ENCODE peak calls at places on chromosomes 12 and 14, in six cellular contexts. One of them, this sample, is unnamed. For H3K4me1, the result is how much of the 10 kb centered on the place peaks cover.

GRCh38 chr14:106277503-106277902 is 751.1 kb downstream of the TMEM121 start:
- DNase-seq in transverse colon: peak
- DNase-seq in heart left ventricle: no peak
- DNase-seq in tibial nerve: no peak
- DNase-seq in body of pancreas: peak
- DNase-seq in ovary: no peak
- DNase-seq in this sample: no peak

GRCh38 chr12:97276198-97276580 is 186.4 kb upstream of the RMST start:
- DNase-seq in heart left ventricle: no peak
- DNase-seq in tibial nerve: no peak
- DNase-seq in body of pancreas: no peak
- DNase-seq in transverse colon: no peak
- DNase-seq in ovary: no peak
- DNase-seq in this sample: no peak

GRCh38 chr12:130300725-130301124 is 37.0 kb upstream of the PIWIL1 start:
- DNase-seq in transverse colon: no peak
- DNase-seq in tibial nerve: no peak
- DNase-seq in ovary: no peak
- DNase-seq in body of pancreas: no peak
- DNase-seq in heart left ventricle: no peak
- DNase-seq in this sample: no peak

GRCh38 chr12:128623748-128624147 is 200.0 kb downstream of the SLC15A4 start:
- DNase-seq in body of pancreas: no peak
- DNase-seq in transverse colon: no peak
- DNase-seq in tibial nerve: no peak
- DNase-seq in ovary: no peak
- DNase-seq in heart left ventricle: no peak
- DNase-seq in this sample: no peak

GRCh38 chr14:100911665-100912316 is 8.3 kb upstream of the RTL1 start:
- DNase-seq in body of pancreas: no peak
- DNase-seq in heart left ventricle: no peak
- DNase-seq in transverse colon: no peak
- DNase-seq in ovary: no peak
- DNase-seq in tibial nerve: no peak
- DNase-seq in this sample: no peak

GRCh38 chr14:32428875-32429274 is 99.8 kb downstream of the AKAP6 start:
- DNase-seq in ovary: no peak
- DNase-seq in transverse colon: no peak
- DNase-seq in body of pancreas: no peak
- DNase-seq in heart left ventricle: no peak
- DNase-seq in tibial nerve: no peak
- DNase-seq in this sample: no peak

GRCh38 chr12:92439397-92439779 is 263.4 kb upstream of the PLEKHG7 start:
- DNase-seq in transverse colon: no peak
- DNase-seq in body of pancreas: no peak
- DNase-seq in heart left ventricle: no peak
- DNase-seq in ovary: no peak
- DNase-seq in tibial nerve: no peak
- DNase-seq in this sample: no peak

GRCh38 chr14:90739318-90740077 is 76.7 kb downstream of the TTC7B start:
- DNase-seq in transverse colon: no peak
- DNase-seq in heart left ventricle: no peak
- DNase-seq in ovary: no peak
- DNase-seq in tibial nerve: no peak
- DNase-seq in body of pancreas: no peak
- DNase-seq in this sample: no peak

GRCh38 chr12:3697311-3697870 is 55.5 kb downstream of the CRACR2A start:
- DNase-seq in tibial nerve: no peak
- DNase-seq in body of pancreas: no peak
- DNase-seq in transverse colon: no peak
- DNase-seq in heart left ventricle: no peak
- DNase-seq in ovary: no peak
- DNase-seq in this sample: no peak

GRCh38 chr14:51022769-51023168 is 72.1 kb downstream of the TRIM9 start:
- DNase-seq in ovary: no peak
- DNase-seq in body of pancreas: no peak
- DNase-seq in tibial nerve: no peak
- DNase-seq in transverse colon: no peak
- DNase-seq in heart left ventricle: no peak
- DNase-seq in this sample: no peak

GRCh38 chr14:70555890-70556289 is 21.1 kb upstream of the ADAM20 start:
- DNase-seq in transverse colon: no peak
- DNase-seq in ovary: no peak
- DNase-seq in body of pancreas: peak
- DNase-seq in heart left ventricle: peak
- DNase-seq in tibial nerve: no peak
- DNase-seq in this sample: no peak

GRCh38 chr12:131693149-131693548 is 17.7 kb upstream of the SFSWAP start:
- DNase-seq in ovary: no peak
- DNase-seq in tibial nerve: no peak
- DNase-seq in body of pancreas: no peak
- DNase-seq in heart left ventricle: no peak
- DNase-seq in transverse colon: no peak
- DNase-seq in this sample: no peak

GRCh38 chr12:100671396-100672074 is 98.1 kb downstream of the GAS2L3 start:
- DNase-seq in transverse colon: no peak
- DNase-seq in tibial nerve: no peak
- DNase-seq in heart left ventricle: no peak
- DNase-seq in body of pancreas: no peak
- DNase-seq in ovary: no peak
- DNase-seq in this sample: no peak

GRCh38 chr12:65894127-65894526 is 69.8 kb downstream of the HMGA2 start:
- DNase-seq in body of pancreas: no peak
- DNase-seq in heart left ventricle: no peak
- DNase-seq in tibial nerve: no peak
- DNase-seq in transverse colon: no peak
- DNase-seq in ovary: no peak
- DNase-seq in this sample: no peak
- H3K4me1 ChIP-seq in body of pancreas: under half
- H3K4me1 ChIP-seq in heart left ventricle: under half
- H3K4me1 ChIP-seq in tibial nerve: under half
- H3K4me1 ChIP-seq in transverse colon: under half
- H3K4me1 ChIP-seq in ovary: under half
- H3K4me1 ChIP-seq in this sample: under half

DNA sequence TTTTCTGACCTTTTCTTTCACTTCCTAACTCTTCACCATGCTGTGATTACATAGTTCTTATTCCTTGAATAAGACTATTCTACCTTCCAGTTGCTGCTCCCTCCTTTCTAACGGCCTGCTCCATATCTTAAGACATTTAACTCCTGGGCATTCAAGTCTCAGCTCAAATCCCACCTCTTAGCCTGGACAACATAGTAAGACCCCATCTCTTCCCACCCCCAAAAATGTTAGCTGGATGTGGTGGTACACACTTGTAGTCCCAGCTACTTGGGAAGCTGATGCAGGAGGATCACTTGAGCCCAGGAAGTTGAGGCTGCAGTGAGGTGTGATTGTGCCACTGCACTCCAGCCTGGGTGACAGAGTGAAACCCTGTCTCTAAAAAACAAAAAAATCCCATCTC is 10.9 kb downstream of the ERG28 start:
- DNase-seq in body of pancreas: no peak
- DNase-seq in ovary: no peak
- DNase-seq in heart left ventricle: no peak
- DNase-seq in tibial nerve: no peak
- DNase-seq in transverse colon: no peak
- DNase-seq in this sample: no peak
- H3K27ac ChIP-seq in body of pancreas: no peak
- H3K27ac ChIP-seq in ovary: no peak
- H3K27ac ChIP-seq in heart left ventricle: no peak
- H3K27ac ChIP-seq in tibial nerve: no peak
- H3K27ac ChIP-seq in transverse colon: no peak
- H3K27ac ChIP-seq in this sample: peak

DNA sequence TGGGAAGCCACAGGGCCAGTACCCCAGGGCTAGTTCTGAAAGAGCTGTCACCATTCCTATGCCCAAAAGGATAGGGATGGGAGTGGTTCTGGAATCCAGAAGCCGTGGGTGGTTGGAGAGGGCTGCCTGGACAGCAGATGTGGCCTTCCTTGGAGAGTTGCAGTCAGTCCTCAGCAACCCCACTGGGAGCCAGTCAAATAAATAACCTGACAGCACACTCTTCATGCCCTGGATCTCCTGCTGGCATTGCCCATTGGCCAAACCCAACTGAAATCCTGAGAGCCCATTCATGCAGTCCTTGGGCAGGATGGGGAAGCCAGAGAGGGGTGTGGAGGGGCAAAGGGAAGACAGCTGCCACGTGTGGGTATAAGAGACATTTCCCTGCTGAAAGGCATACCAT is 128.2 kb downstream of the PTPN11 start:
- DNase-seq in body of pancreas: no peak
- DNase-seq in transverse colon: no peak
- DNase-seq in tibial nerve: no peak
- DNase-seq in ovary: no peak
- DNase-seq in heart left ventricle: no peak
- DNase-seq in this sample: no peak
- TF ChIP-seq POLR2A in body of pancreas: no peak
- TF ChIP-seq POLR2A in transverse colon: no peak
- TF ChIP-seq POLR2A in tibial nerve: no peak
- TF ChIP-seq POLR2A in ovary: no peak
- TF ChIP-seq POLR2A in heart left ventricle: no peak
- TF ChIP-seq POLR2A in this sample: no peak

DNA sequence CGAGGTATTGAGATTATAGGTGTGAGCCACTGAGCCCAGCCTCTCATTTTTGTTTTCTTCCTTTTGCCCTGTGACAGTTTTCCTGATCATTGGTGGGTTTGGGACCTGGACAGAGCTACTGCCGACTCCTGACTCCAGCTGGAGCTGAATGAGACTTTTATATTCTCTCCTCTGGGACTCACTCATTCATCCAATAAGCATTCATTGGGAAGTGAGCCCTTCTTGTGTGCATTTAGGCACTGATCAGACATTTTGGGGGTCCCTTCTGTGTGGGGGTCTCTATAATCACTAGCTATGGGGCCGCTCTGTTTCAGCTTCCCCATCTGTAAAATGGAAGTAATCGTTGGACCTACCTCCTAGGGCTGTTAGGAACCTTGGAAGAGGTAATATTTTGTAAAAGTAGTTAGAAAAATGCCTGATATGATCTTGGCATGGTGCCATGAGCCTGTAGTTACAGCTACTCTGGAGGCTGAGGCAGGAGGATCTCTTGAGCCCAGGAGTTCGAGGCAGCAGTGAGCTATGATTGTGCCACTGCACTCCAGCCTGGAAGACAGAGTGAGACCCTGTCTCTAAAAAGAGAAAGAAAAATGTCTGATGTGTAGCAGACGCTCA is 7.2 kb downstream of the SH2B3 start:
- DNase-seq in transverse colon: no peak
- DNase-seq in tibial nerve: no peak
- DNase-seq in body of pancreas: no peak
- DNase-seq in ovary: no peak
- DNase-seq in heart left ventricle: no peak
- DNase-seq in this sample: no peak
- H3K4me1 ChIP-seq in transverse colon: under half
- H3K4me1 ChIP-seq in tibial nerve: half or more
- H3K4me1 ChIP-seq in body of pancreas: half or more
- H3K4me1 ChIP-seq in ovary: under half
- H3K4me1 ChIP-seq in heart left ventricle: half or more
- H3K4me1 ChIP-seq in this sample: under half

DNA sequence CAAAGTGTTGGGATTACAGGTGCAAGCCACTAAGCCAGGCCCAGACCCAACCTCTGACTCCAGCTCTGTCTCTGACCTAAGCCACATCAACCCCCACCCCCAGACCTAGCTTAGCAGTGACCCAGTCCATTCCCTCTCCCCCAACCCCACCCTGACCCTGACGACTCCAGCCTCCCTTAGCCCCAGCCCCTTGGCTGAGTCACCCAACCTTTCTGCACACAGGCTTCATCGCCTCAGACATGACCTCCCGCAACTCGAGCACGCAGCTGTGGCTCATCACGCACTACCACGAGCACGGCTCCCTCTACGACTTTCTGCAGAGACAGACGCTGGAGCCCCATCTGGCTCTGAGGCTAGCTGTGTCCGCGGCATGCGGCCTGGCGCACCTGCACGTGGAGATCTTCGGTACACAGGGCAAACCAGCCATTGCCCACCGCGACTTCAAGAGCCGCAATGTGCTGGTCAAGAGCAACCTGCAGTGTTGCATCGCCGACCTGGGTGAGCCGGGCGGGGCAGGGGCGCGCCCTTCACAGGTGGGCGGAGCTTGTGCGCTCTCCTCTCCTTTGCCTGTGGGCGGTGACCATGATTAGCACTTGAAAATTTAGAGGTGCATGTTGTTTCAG is 7.8 kb downstream of the ACVRL1 start:
- DNase-seq in tibial nerve: no peak
- DNase-seq in transverse colon: no peak
- DNase-seq in body of pancreas: no peak
- DNase-seq in ovary: no peak
- DNase-seq in heart left ventricle: no peak
- DNase-seq in this sample: no peak
- H3K27ac ChIP-seq in tibial nerve: no peak
- H3K27ac ChIP-seq in transverse colon: no peak
- H3K27ac ChIP-seq in body of pancreas: no peak
- H3K27ac ChIP-seq in ovary: no peak
- H3K27ac ChIP-seq in heart left ventricle: no peak
- H3K27ac ChIP-seq in this sample: no peak

GRCh38 chr12:46371718-46372130 is 849 bp downstream of the SLC38A2 start:
- DNase-seq in heart left ventricle: peak
- DNase-seq in body of pancreas: peak
- DNase-seq in tibial nerve: peak
- DNase-seq in transverse colon: peak
- DNase-seq in ovary: peak
- DNase-seq in this sample: peak
- TF ChIP-seq POLR2A in heart left ventricle: no peak
- TF ChIP-seq POLR2A in body of pancreas: peak
- TF ChIP-seq POLR2A in tibial nerve: no peak
- TF ChIP-seq POLR2A in transverse colon: no peak
- TF ChIP-seq POLR2A in ovary: no peak
- TF ChIP-seq POLR2A in this sample: peak

GRCh38 chr12:11892065-11892391 is 178.7 kb upstream of the BCL2L14 start:
- DNase-seq in body of pancreas: no peak
- DNase-seq in heart left ventricle: no peak
- DNase-seq in ovary: no peak
- DNase-seq in transverse colon: no peak
- DNase-seq in tibial nerve: no peak
- DNase-seq in this sample: no peak

GRCh38 chr12:11895421-11896064 is 175.2 kb upstream of the BCL2L14 start:
- DNase-seq in heart left ventricle: no peak
- DNase-seq in ovary: no peak
- DNase-seq in tibial nerve: no peak
- DNase-seq in transverse colon: no peak
- DNase-seq in body of pancreas: no peak
- DNase-seq in this sample: no peak

GRCh38 chr12:11891350-11892064 is 179.2 kb upstream of the BCL2L14 start:
- DNase-seq in body of pancreas: no peak
- DNase-seq in heart left ventricle: peak
- DNase-seq in ovary: peak
- DNase-seq in transverse colon: no peak
- DNase-seq in tibial nerve: no peak
- DNase-seq in this sample: no peak

GRCh38 chr12:11894890-11895289 is 175.8 kb upstream of the BCL2L14 start:
- DNase-seq in tibial nerve: no peak
- DNase-seq in heart left ventricle: no peak
- DNase-seq in transverse colon: no peak
- DNase-seq in ovary: no peak
- DNase-seq in body of pancreas: no peak
- DNase-seq in this sample: no peak

DNA sequence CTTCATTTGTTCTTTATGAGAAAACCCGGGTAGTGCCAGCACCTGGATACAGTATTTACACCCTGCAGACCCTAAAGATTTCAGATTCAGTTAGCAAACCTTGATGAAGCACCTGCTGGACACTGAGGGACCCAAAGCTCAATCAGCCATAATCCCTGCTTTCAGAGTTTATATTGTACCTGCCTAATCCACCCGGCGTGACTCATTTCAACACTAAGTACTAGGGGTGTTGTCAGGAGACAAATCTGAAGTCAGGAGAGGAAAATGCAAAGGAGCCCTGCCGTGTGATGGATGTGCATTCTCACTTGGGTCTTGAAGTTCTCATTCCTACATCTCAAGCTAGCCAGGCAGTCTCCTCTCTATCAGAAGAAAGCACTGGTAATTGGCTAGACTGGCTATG is 176.7 kb upstream of the BCL2L14 start:
- DNase-seq in body of pancreas: no peak
- DNase-seq in transverse colon: no peak
- DNase-seq in tibial nerve: no peak
- DNase-seq in heart left ventricle: no peak
- DNase-seq in ovary: no peak
- DNase-seq in this sample: no peak
- H3K4me1 ChIP-seq in body of pancreas: under half
- H3K4me1 ChIP-seq in transverse colon: under half
- H3K4me1 ChIP-seq in tibial nerve: under half
- H3K4me1 ChIP-seq in heart left ventricle: under half
- H3K4me1 ChIP-seq in ovary: under half
- H3K4me1 ChIP-seq in this sample: under half